ENCODE peak calls at places on chromosome 22, in four cellular contexts. L is activated naive CD8-positive, alpha-beta T cell treated with anti-CD3 and anti-CD28 coated beads for 36 hours; Q is caudate nucleus; Z is T-helper 2 cell. W is an unnamed sample.

GRCh38 chr22:28771195-28771791 is 1.2 kb upstream of the CCDC117 start:
- DNase-seq in L (no peak), Q (no peak), Z (no peak), W (no peak)

GRCh38 chr22:23070418-23071162 is at the start of gene GNAZ:
- DNase-seq in L (peak), Q (no peak), Z (peak), W (no peak)

GRCh38 chr22:36037102-36037758 is 8.6 kb upstream of the RBFOX2 start:
- DNase-seq in L (no peak), Q (no peak), Z (no peak), W (no peak)

GRCh38 chr22:48880749-48881148 is 946.9 kb downstream of the BRD1 start:
- DNase-seq in L (no peak), Q (no peak), Z (no peak), W (no peak)

GRCh38 chr22:23565942-23566715 is 14.0 kb downstream of the IGLL1 start:
- DNase-seq in L (no peak), Q (no peak), Z (no peak), W (no peak)

GRCh38 chr22:44194569-44194968 is 13.8 kb downstream of the PARVG start:
- DNase-seq in L (no peak), Q (no peak), Z (no peak), W (no peak)

GRCh38 chr22:42958937-42959336 is 56.0 kb downstream of the PACSIN2 start:
- DNase-seq in L (no peak), Q (no peak), Z (no peak), W (no peak)

GRCh38 chr22:26447594-26448329 is 18.7 kb downstream of the ASPHD2 start:
- DNase-seq in L (no peak), Q (no peak), Z (no peak), W (peak)

GRCh38 chr22:49402169-49402568 is 425.5 kb downstream of the BRD1 start:
- DNase-seq in L (no peak), Q (no peak), Z (no peak), W (no peak)

W was measured in Ammon's horn.